ENCODE peak calls at places on chromosomes 12 and 14, in four cellular contexts. E is NCI-H748 treated with DMSO at 0.1 percent for 48 hours; U is activated T-helper 1 cell treated with anti-CD3 and anti-CD28 coated beads, Interleukin-2, amount 50 U/mL, for 16 hours; L is myocyte. N is an unnamed sample.
A peak's percentile ranks its signal among the peaks of the same experiment; 100 is the strongest.

GRCh38 chr12:104805186-104805585 is 152.9 kb downstream of the SLC41A2 start:
- DNase-seq in L (peak; percentile 57), U (no peak), E (no peak), N (no peak)

GRCh38 chr14:30125322-30125944 is 197.8 kb upstream of the PRKD1 start:
- DNase-seq in L (peak; percentile 7), E (no peak), U (no peak), N (no peak)

GRCh38 chr12:9070351-9070750 is 45.4 kb downstream of the A2M start:
- DNase-seq in U (no peak), L (no peak), E (no peak), N (no peak)

GRCh38 chr14:104140463-104141331 is 2.3 kb downstream of the KIF26A start:
- DNase-seq in L (no peak), E (no peak), U (no peak), N (no peak)

GRCh38 chr12:117850048-117850447 is 118.7 kb downstream of the KSR2 start:
- DNase-seq in U (no peak), E (no peak), L (peak; percentile 45), N (peak; percentile 8)

GRCh38 chr14:70152704-70153103 is 36.0 kb downstream of the SLC8A3 start:
- DNase-seq in U (no peak), L (no peak), E (no peak), N (no peak)

GRCh38 chr12:65501093-65501621 is 222.7 kb downstream of the MSRB3 start:
- DNase-seq in E (no peak), L (no peak), U (no peak), N (no peak)

GRCh38 chr14:63672417-63673180 is 30.9 kb upstream of the WDR89 start:
- DNase-seq in E (no peak), L (no peak), U (no peak), N (no peak)

GRCh38 chr14:53491256-53491905 is 338.3 kb upstream of the DDHD1 start:
- DNase-seq in E (no peak), L (peak; percentile 21), U (no peak), N (no peak)

N was measured in T1000.